ENCODE peak calls at places on chromosomes 2 and 18, in four cellular contexts. J is effector memory CD4-positive, alpha-beta T cell; V is NCI-H1092; L is RPMI7951. E is an unnamed sample.

GRCh38 chr2:207674266-207674774 is 37.1 kb upstream of the CCNYL1 start:
- DNase-seq in J (no peak), V (no peak), L (no peak), E (no peak)

GRCh38 chr2:2846379-2847130 is 515.5 kb upstream of the MYT1L start:
- DNase-seq in J (no peak), V (peak), L (no peak), E (no peak)

GRCh38 chr2:128442053-128442751 is 123.5 kb upstream of the HS6ST1 start:
- DNase-seq in J (no peak), V (no peak), L (no peak), E (no peak)

GRCh38 chr2:237281900-237282306 is 132.1 kb downstream of the COL6A3 start:
- DNase-seq in J (no peak), V (no peak), L (peak), E (no peak)

GRCh38 chr2:96108578-96109561 is 7.5 kb downstream of the ADRA2B start:
- DNase-seq in J (no peak), V (no peak), L (no peak), E (no peak)

GRCh38 chr2:26846881-26847662 is 860 bp upstream of the DPYSL5 start:
- DNase-seq in J (no peak), V (peak), L (no peak), E (no peak)

GRCh38 chr2:241849616-241850543 is 8.8 kb downstream of the PDCD1 start:
- DNase-seq in J (no peak), V (no peak), L (no peak), E (no peak)

GRCh38 chr2:30421026-30421425 is 26.0 kb upstream of the LCLAT1 start:
- DNase-seq in J (no peak), V (no peak), L (no peak), E (no peak)

GRCh38 chr2:45497355-45497754 is 113.7 kb downstream of the SRBD1 start:
- DNase-seq in J (no peak), V (no peak), L (no peak), E (no peak)

GRCh38 chr2:119823734-119824334 is 64.1 kb downstream of the PTPN4 start:
- DNase-seq in J (no peak), V (no peak), L (peak), E (no peak)

GRCh38 chr2:39728941-39729351 is 50.1 kb downstream of the THUMPD2 start:
- DNase-seq in J (no peak), V (no peak), L (peak), E (no peak)

GRCh38 chr2:60297296-60298010 is 256.0 kb downstream of the BCL11A start:
- DNase-seq in J (no peak), V (no peak), L (no peak), E (no peak)

GRCh38 chr2:144520718-144521487 is 984 bp upstream of the ZEB2 start:
- DNase-seq in J (no peak), V (no peak), L (peak), E (no peak)

GRCh38 chr2:134361648-134362047 is 107.8 kb downstream of the MGAT5 start:
- DNase-seq in J (no peak), V (no peak), L (no peak), E (no peak)

GRCh38 chr18:53944721-53945120 is 279.7 kb downstream of the MBD2 start:
- DNase-seq in J (no peak), V (no peak), L (no peak), E (no peak)

GRCh38 chr2:28395334-28396061 is 2.8 kb downstream of the FOSL2 start:
- DNase-seq in J (no peak), V (no peak), L (peak), E (no peak)

GRCh38 chr2:159921752-159922404 is 123.9 kb upstream of the CD302 start:
- DNase-seq in J (peak), V (no peak), L (peak), E (peak)

GRCh38 chr2:98419977-98420725 is 24.5 kb upstream of the INPP4A start:
- DNase-seq in J (no peak), V (no peak), L (no peak), E (no peak)

GRCh38 chr18:45845410-45845809 is 19.9 kb downstream of the SIGLEC15 start:
- DNase-seq in J (no peak), V (no peak), L (peak), E (no peak)

GRCh38 chr2:42562474-42563144 is 5.8 kb upstream of the MTA3 start:
- DNase-seq in J (no peak), V (no peak), L (no peak), E (no peak)

GRCh38 chr2:240588006-240588655 is 1.6 kb downstream of the CAPN10 start:
- DNase-seq in J (no peak), V (no peak), L (no peak), E (no peak)

GRCh38 chr2:108971661-108972566 is 17.1 kb downstream of the EDAR start:
- DNase-seq in J (no peak), V (no peak), L (peak), E (no peak)

GRCh38 chr2:200357845-200358244 is 51.4 kb downstream of the SPATS2L start:
- DNase-seq in J (no peak), V (no peak), L (no peak), E (no peak)

GRCh38 chr2:29544031-29544430 is 377.4 kb downstream of the ALK start:
- DNase-seq in J (no peak), V (no peak), L (no peak), E (no peak)

GRCh38 chr2:32773409-32773808 is 145.6 kb downstream of the TTC27 start:
- DNase-seq in J (no peak), V (no peak), L (no peak), E (no peak)

GRCh38 chr2:25988134-25988533 is 5.8 kb upstream of the KIF3C start:
- DNase-seq in J (no peak), V (no peak), L (no peak), E (no peak)

E was measured in T-helper 22 cell.